ENCODE peak calls at places on chromosomes 2 and 18, in four cellular contexts. One of them, this sample, is unnamed.

GRCh38 chr2:70767699-70768584 is at the start of gene ADD2:
- DNase-seq in endothelial cell: peak
- DNase-seq in SJSA1: no peak
- DNase-seq in GM10248: peak
- DNase-seq in this sample: peak

GRCh38 chr2:233689498-233689897 is 3.2 kb upstream of the UGT1A6 start:
- DNase-seq in endothelial cell: no peak
- DNase-seq in GM10248: no peak
- DNase-seq in SJSA1: no peak
- DNase-seq in this sample: no peak

GRCh38 chr2:236847538-236848263 is 238.0 kb upstream of the COPS8 start:
- DNase-seq in endothelial cell: no peak
- DNase-seq in SJSA1: no peak
- DNase-seq in GM10248: no peak
- DNase-seq in this sample: no peak

GRCh38 chr2:47675196-47675825 is 107.6 kb upstream of the MSH6 start:
- DNase-seq in SJSA1: no peak
- DNase-seq in endothelial cell: no peak
- DNase-seq in GM10248: no peak
- DNase-seq in this sample: no peak

GRCh38 chr18:36120297-36120696 is 8.8 kb downstream of the SLC39A6 start:
- DNase-seq in SJSA1: no peak
- DNase-seq in endothelial cell: no peak
- DNase-seq in GM10248: no peak
- DNase-seq in this sample: no peak

GRCh38 chr2:73101626-73102256 is 11.0 kb downstream of the RAB11FIP5 start:
- DNase-seq in GM10248: no peak
- DNase-seq in endothelial cell: no peak
- DNase-seq in SJSA1: peak
- DNase-seq in this sample: no peak

GRCh38 chr18:63444567-63444966 is 22.3 kb upstream of the VPS4B start:
- DNase-seq in GM10248: peak
- DNase-seq in SJSA1: no peak
- DNase-seq in endothelial cell: no peak
- DNase-seq in this sample: peak

GRCh38 chr2:213084261-213084660 is 67.2 kb downstream of the IKZF2 start:
- DNase-seq in SJSA1: no peak
- DNase-seq in GM10248: no peak
- DNase-seq in endothelial cell: no peak
- DNase-seq in this sample: no peak

GRCh38 chr2:183610724-183611123 is 486.5 kb downstream of the NUP35 start:
- DNase-seq in SJSA1: no peak
- DNase-seq in endothelial cell: no peak
- DNase-seq in GM10248: no peak
- DNase-seq in this sample: no peak

GRCh38 chr2:233542507-233542906 is 24.1 kb downstream of the USP40 start:
- DNase-seq in endothelial cell: no peak
- DNase-seq in GM10248: no peak
- DNase-seq in SJSA1: no peak
- DNase-seq in this sample: no peak

This sample was measured in GM13977.